ENCODE peak calls at places on chromosome 16, in seven cellular contexts. A is transverse colon, S is GM23338, T is BE2C, N is iPS DF 6.9, C is neuronal stem cell, J is brain microvascular endothelial cell. F is an unnamed sample.

GRCh38 chr16:58462997-58463891 is 36.7 kb upstream of the NDRG4 start:
- DNase-seq in T (peak; percentile 58), S (peak; percentile 56), C (peak; percentile 23), N (no peak), A (no peak), J (no peak), F (no peak)

GRCh38 chr16:73065617-73066313 is 17.8 kb upstream of the ZFHX3 start:
- DNase-seq in T (no peak), J (no peak), A (peak; percentile 39), N (no peak), C (peak; percentile 21), S (peak; percentile 68), F (no peak)

GRCh38 chr16:65336169-65336568 is 214.3 kb upstream of the CDH11 start:
- DNase-seq in C (no peak), A (no peak), T (no peak), J (peak; percentile 80), N (no peak), S (no peak), F (no peak)

GRCh38 chr16:89700649-89701424 is 668 bp downstream of the SPATA2L start:
- DNase-seq in S (peak; percentile 81), C (no peak), T (peak; percentile 77), A (peak; percentile 77), J (no peak), N (no peak), F (peak; percentile 70)

GRCh38 chr16:74073471-74073870 is 223.1 kb upstream of the PSMD7 start:
- DNase-seq in T (no peak), S (no peak), A (no peak), C (no peak), J (peak; percentile 22), N (no peak), F (no peak)

GRCh38 chr16:55012793-55013192 is 82.1 kb downstream of the IRX5 start:
- DNase-seq in N (no peak), S (no peak), C (no peak), A (no peak), J (no peak), T (no peak), F (no peak)

GRCh38 chr16:15644306-15644961 is 1.5 kb upstream of the MARF1 start:
- DNase-seq in A (peak; percentile 38), J (no peak), N (no peak), C (no peak), T (no peak), S (peak; percentile 9), F (peak; percentile 29)

GRCh38 chr16:83847371-83848225 is 39.8 kb downstream of the HSBP1 start:
- DNase-seq in J (no peak), T (no peak), A (no peak), N (no peak), S (no peak), C (no peak), F (no peak)

GRCh38 chr16:88995746-88996535 is 18.9 kb upstream of the CBFA2T3 start:
- DNase-seq in A (no peak), C (no peak), N (no peak), T (no peak), S (no peak), J (no peak), F (no peak)

GRCh38 chr16:81602377-81602776 is 157.8 kb downstream of the CMIP start:
- DNase-seq in N (no peak), J (no peak), C (no peak), T (no peak), A (no peak), S (no peak), F (no peak)

GRCh38 chr16:66480265-66481080 is 53.4 kb downstream of the BEAN1 start:
- DNase-seq in S (no peak), J (no peak), A (no peak), T (no peak), C (no peak), N (no peak), F (no peak)

GRCh38 chr16:76441886-76442285 is 164.7 kb downstream of the CNTNAP4 start:
- DNase-seq in N (no peak), T (no peak), S (no peak), J (no peak), C (peak; percentile 27), A (no peak), F (no peak)

GRCh38 chr16:69479806-69480205 is 55.4 kb downstream of the CYB5B start:
- DNase-seq in A (no peak), S (no peak), T (no peak), N (no peak), C (no peak), J (no peak), F (no peak)

GRCh38 chr16:89404561-89404960 is 85.8 kb downstream of the ANKRD11 start:
- DNase-seq in N (no peak), S (no peak), J (no peak), A (peak; percentile 46), T (no peak), C (no peak), F (no peak)

GRCh38 chr16:75244225-75244792 is 7.1 kb downstream of the BCAR1 start:
- DNase-seq in J (no peak), T (no peak), N (no peak), A (peak; percentile 63), C (no peak), S (no peak), F (no peak)

GRCh38 chr16:56317998-56318912 is 107.1 kb downstream of the AMFR start:
- DNase-seq in S (peak; percentile 80), J (peak; percentile 64), N (peak; percentile 43), T (peak; percentile 91), A (peak; percentile 80), C (peak; percentile 79), F (peak; percentile 66)

GRCh38 chr16:24700549-24701392 is 28.7 kb upstream of the TNRC6A start:
- DNase-seq in T (no peak), J (peak; percentile 92), N (no peak), C (no peak), A (peak; percentile 60), S (peak; percentile 64), F (peak; percentile 22)

GRCh38 chr16:27959914-27960313 is 103.6 kb downstream of the GSG1L start:
- DNase-seq in C (no peak), S (no peak), T (no peak), A (no peak), N (no peak), J (no peak), F (no peak)

GRCh38 chr16:84232969-84233368 is 6.8 kb downstream of the KCNG4 start:
- DNase-seq in S (no peak), N (no peak), T (no peak), C (no peak), A (no peak), J (no peak), F (no peak)

GRCh38 chr16:81492307-81492706 is 47.7 kb downstream of the CMIP start:
- DNase-seq in S (no peak), T (no peak), N (no peak), A (no peak), C (peak; percentile 31), J (no peak), F (no peak)

GRCh38 chr16:9874233-9874632 is 308.0 kb downstream of the GRIN2A start:
- DNase-seq in J (no peak), C (no peak), T (no peak), A (no peak), N (no peak), S (peak; percentile 29), F (no peak)

DNA sequence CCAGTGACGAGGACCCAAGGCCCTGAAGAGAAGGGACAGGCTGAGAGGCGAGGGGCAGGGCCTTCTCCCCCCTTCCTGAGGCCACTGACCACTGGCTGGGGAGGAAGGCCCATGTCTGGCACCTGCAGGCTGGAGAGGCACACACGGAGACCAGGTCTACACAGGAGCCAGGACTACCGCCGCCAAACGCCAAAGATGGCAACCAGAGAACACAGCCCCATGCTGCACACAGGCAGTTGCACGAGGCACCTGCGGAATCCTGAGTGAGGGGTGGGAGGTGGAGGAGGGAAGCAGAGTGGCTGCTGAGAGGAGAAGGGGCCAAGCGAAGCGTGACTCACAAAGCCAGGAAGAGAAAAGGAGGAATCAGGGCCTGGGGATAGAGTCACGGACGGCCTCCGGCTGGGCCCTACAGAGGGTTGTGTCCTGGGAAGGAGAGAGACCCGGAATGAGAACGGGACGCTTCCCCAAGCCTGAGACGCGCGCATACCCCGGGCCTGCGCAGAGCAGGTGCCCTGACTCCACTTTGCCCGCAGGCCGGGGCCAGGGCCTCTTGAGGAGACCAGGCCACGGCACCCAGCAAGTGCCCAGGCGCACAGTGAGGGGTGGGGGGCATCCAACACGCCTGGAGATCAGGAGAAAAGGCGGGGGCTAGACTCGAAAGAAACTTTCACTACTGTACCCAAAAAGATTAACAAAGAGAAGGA is 28.7 kb upstream of the C16orf95 start:
- DNase-seq in J (no peak), S (no peak), T (no peak), N (no peak), A (no peak), C (no peak), F (no peak)
- H3K4me3 ChIP-seq in J (no peak overlapping the region), S (no peak overlapping the region), T (no peak overlapping the region), N (no peak overlapping the region), A (no peak overlapping the region), C (no peak overlapping the region), F (no peak overlapping the region)

GRCh38 chr16:667113-667779 is 686 bp upstream of the RHOT2 start:
- DNase-seq in S (no peak), J (no peak), T (no peak), C (no peak), N (no peak), A (no peak), F (no peak)
- H3K4me3 ChIP-seq in S (peak overlapping the region; percentile 91), J (no peak overlapping the region), T (no peak overlapping the region), C (no peak overlapping the region), N (no peak overlapping the region), A (no peak overlapping the region), F (peak overlapping the region; percentile 20)

DNA sequence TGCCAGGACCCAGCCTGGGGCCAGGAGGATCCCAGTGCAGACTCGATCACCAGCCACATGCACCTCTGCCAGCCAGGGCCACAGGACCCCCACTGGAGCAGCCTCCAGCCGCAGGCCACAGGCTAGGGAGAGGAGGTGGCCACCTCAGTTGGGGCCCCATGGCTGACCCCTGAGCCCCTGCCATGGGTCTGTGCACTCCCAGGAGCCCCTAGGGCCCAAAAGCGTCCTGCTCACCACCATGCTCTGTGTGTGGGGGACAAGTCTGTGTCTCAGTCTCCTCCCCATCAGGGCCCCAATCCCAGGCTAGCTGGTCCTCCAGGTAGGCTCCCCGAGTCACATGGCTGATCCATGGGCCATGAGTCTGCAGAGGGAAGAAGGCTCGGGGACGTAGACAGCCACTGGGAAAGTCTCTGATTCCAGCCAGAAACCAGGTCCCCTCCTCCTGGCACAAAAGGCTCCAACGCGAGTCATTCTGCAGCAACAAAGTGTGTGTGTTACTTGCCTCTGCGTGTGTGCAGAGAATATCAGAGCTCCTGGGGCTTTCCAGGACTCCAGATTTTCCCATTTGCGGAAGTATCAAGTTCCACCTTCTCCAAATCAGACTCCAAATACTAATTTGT is 6.1 kb upstream of the PRSS8 start:
- DNase-seq in T (peak; percentile 41), N (no peak), S (no peak), A (no peak), C (no peak), J (peak; percentile 54), F (no peak)
- H3K4me3 ChIP-seq in T (peak overlapping the region; percentile 32), N (no peak overlapping the region), S (peak overlapping the region; percentile 42), A (no peak overlapping the region), C (peak overlapping the region; percentile 20), J (peak overlapping the region; percentile 18), F (peak overlapping the region; percentile 44)

DNA sequence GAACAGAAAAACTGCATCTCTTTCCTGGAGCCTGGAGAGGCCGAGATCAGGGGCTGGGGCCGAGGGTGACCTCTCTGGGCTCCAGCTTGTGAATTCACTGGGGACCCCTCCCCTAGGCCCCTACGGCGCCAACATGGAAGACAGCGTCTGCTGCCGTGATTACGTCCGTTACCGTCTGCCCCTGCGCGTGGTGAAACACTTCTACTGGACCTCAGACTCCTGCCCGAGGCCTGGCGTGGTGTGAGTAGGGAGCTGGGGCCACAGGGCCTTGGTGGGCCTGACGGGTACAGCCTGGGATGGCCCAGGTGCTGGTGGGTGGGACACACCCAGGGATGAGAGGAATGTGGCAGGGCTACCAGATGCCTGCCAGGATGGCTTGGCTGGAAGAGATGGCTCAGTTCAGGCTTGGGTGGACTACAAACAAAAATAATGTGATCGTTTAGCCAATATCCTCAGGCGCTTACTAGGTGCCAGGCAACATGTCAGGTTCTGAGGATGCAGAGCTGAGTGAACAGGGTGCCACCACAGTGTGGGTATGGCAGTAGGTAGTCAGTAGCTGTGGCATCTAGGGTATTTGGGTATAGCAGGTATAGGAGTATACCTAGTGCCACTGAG is 1.8 kb downstream of the CCL22 start:
- DNase-seq in C (no peak), S (no peak), A (no peak), J (no peak), T (no peak), N (no peak), F (no peak)
- H3K4me3 ChIP-seq in C (no peak overlapping the region), S (no peak overlapping the region), A (no peak overlapping the region), J (no peak overlapping the region), T (no peak overlapping the region), N (no peak overlapping the region), F (peak overlapping the region; percentile 57)